ENCODE peak calls at places on chromosomes 6 and 20, in four cellular contexts. S is Peyer's patch, N is tibial artery, Q is breast epithelium. P is an unnamed sample.

GRCh38 chr6:163182696-163183095 is 231.8 kb upstream of the QKI start:
- DNase-seq in S (no peak), N (no peak), Q (no peak), P (no peak)

GRCh38 chr6:35082733-35083403 is 58.3 kb downstream of the TCP11 start:
- DNase-seq in S (peak; percentile 15), N (peak; percentile 59), Q (peak; percentile 12), P (peak; percentile 61)

GRCh38 chr20:57139342-57140093 is 126.9 kb downstream of the BMP7 start:
- DNase-seq in S (no peak), N (no peak), Q (no peak), P (no peak)

GRCh38 chr20:51318058-51318960 is 224.2 kb downstream of the NFATC2 start:
- DNase-seq in S (peak; percentile 74), N (no peak), Q (no peak), P (no peak)

GRCh38 chr6:11650297-11650696 is 112.7 kb downstream of the TMEM170B start:
- DNase-seq in S (no peak), N (no peak), Q (no peak), P (no peak)

GRCh38 chr6:19024737-19025136 is 637.6 kb downstream of the RNF144B start:
- DNase-seq in S (no peak), N (no peak), Q (no peak), P (no peak)

GRCh38 chr6:91132461-91132860 is 545.6 kb upstream of the MAP3K7 start:
- DNase-seq in S (no peak), N (no peak), Q (no peak), P (no peak)

GRCh38 chr6:89987140-89987539 is 92.9 kb downstream of the GJA10 start:
- DNase-seq in S (no peak), N (no peak), Q (no peak), P (no peak)

GRCh38 chr6:3946779-3947178 is 97.6 kb downstream of the FAM50B start:
- DNase-seq in S (no peak), N (no peak), Q (no peak), P (no peak)

GRCh38 chr20:33164763-33165095 is 3.2 kb upstream of the BPIFA2 start:
- DNase-seq in S (no peak), N (no peak), Q (no peak), P (no peak)

GRCh38 chr6:106063448-106063850 is 22.7 kb upstream of the PRDM1 start:
- DNase-seq in S (no peak), N (no peak), Q (no peak), P (no peak)

GRCh38 chr6:38933426-38933825 is 115.2 kb upstream of the GLP1R start:
- DNase-seq in S (no peak), N (no peak), Q (no peak), P (no peak)

GRCh38 chr20:7232796-7233195 is 465.3 kb downstream of the BMP2 start:
- DNase-seq in S (no peak), N (no peak), Q (no peak), P (no peak)

GRCh38 chr6:138477913-138478539 is 21.3 kb downstream of the NHSL1 start:
- DNase-seq in S (no peak), N (no peak), Q (no peak), P (no peak)

GRCh38 chr6:124470803-124471202 is 491.4 kb upstream of the RNF217 start:
- DNase-seq in S (no peak), N (no peak), Q (no peak), P (no peak)

GRCh38 chr6:150229775-150230561 is 87.1 kb downstream of the PPP1R14C start:
- DNase-seq in S (no peak), N (no peak), Q (no peak), P (no peak)

GRCh38 chr6:34526241-34526972 is 29.7 kb downstream of the SPDEF start:
- DNase-seq in S (no peak), N (no peak), Q (no peak), P (peak; percentile 76)

GRCh38 chr6:112338310-112338709 is 8.8 kb upstream of the RFPL4B start:
- DNase-seq in S (no peak), N (no peak), Q (no peak), P (no peak)

GRCh38 chr6:47655719-47656595 is 42.4 kb upstream of the ADGRF4 start:
- DNase-seq in S (peak; percentile 67), N (no peak), Q (peak; percentile 22), P (no peak)

GRCh38 chr6:109139109-109139508 is 43.8 kb downstream of the CEP57L1 start:
- DNase-seq in S (no peak), N (no peak), Q (no peak), P (no peak)

GRCh38 chr20:10798811-10799210 is 125.0 kb upstream of the JAG1 start:
- DNase-seq in S (no peak), N (no peak), Q (no peak), P (no peak)
- H3K4me1 ChIP-seq in S (no peaks in the 10 kb centered on the region), N (no peaks in the 10 kb centered on the region), Q (no peaks in the 10 kb centered on the region), P (no peaks in the 10 kb centered on the region)

GRCh38 chr6:26257272-26257671 is 107.7 kb upstream of the BTN3A2 start:
- DNase-seq in S (peak; percentile 85), N (no peak), Q (no peak), P (no peak)

GRCh38 chr6:26250806-26251075 is 114.3 kb upstream of the BTN3A2 start:
- DNase-seq in S (peak; percentile 64), N (no peak), Q (no peak), P (no peak)

GRCh38 chr6:26258199-26258977 is 106.6 kb upstream of the BTN3A2 start:
- DNase-seq in S (no peak), N (no peak), Q (no peak), P (no peak)

GRCh38 chr6:26251354-26252081 is 113.5 kb upstream of the BTN3A2 start:
- DNase-seq in S (peak; percentile 89), N (peak; percentile 74), Q (peak; percentile 69), P (peak; percentile 87)

DNA sequence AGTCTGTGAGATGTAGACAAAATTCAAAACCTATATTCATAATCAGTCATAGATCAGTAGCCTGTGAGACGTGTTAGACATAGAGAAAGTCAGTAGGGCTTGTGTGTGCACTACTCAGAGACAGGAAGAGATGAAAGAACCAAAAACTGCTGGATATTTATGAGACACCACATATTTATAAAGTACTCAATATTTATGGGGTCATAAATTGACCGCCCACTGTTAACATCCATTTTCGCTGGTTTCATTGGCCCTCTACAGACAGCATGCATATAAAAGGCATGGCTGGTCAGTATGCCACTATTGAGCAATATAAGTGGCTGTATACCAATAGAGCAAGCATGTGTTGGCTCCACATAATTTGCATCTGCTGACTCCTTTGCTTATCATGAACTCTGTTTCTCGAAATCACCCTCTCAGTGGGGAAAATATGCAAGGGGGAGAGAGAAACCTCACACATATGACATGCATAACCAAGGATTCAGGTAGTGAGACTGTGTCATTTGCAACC is 110.3 kb upstream of the BTN3A2 start:
- DNase-seq in S (no peak), N (no peak), Q (no peak), P (no peak)
- H3K27me3 ChIP-seq in S (no peaks in the 10 kb centered on the region), N (no peaks in the 10 kb centered on the region), Q (no peaks in the 10 kb centered on the region), P (peaks cover 5% of the 10 kb centered on the region)

GRCh38 chr20:34724172-34724571 is 20.0 kb downstream of the TP53INP2 start:
- DNase-seq in S (no peak), N (no peak), Q (no peak), P (no peak)

GRCh38 chr20:34732523-34732922 is 28.4 kb downstream of the TP53INP2 start:
- DNase-seq in S (no peak), N (no peak), Q (no peak), P (no peak)

DNA sequence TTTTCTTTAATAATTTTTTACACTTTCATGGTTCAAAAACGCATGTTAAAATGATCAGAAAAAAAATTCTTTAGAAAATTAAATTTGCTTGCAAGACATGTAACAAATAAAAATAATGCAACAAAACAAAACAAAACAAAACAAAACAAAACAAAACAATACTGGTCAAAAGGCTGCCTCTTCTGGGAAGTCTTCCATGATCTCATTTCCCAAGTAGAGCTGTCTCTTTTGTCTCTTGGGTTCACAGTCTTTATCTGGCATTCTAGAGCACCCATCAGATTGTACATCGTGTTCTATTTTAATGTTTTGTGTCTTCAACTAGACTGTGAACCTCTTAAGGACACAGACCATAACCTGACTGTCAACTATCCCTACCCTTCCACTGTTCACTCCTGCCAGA is 25.3 kb downstream of the TP53INP2 start:
- DNase-seq in S (no peak), N (no peak), Q (no peak), P (no peak)
- H3K36me3 ChIP-seq in S (no peaks in the 10 kb centered on the region), N (peaks cover 60% of the 10 kb centered on the region), Q (no peaks in the 10 kb centered on the region), P (no peaks in the 10 kb centered on the region)

DNA sequence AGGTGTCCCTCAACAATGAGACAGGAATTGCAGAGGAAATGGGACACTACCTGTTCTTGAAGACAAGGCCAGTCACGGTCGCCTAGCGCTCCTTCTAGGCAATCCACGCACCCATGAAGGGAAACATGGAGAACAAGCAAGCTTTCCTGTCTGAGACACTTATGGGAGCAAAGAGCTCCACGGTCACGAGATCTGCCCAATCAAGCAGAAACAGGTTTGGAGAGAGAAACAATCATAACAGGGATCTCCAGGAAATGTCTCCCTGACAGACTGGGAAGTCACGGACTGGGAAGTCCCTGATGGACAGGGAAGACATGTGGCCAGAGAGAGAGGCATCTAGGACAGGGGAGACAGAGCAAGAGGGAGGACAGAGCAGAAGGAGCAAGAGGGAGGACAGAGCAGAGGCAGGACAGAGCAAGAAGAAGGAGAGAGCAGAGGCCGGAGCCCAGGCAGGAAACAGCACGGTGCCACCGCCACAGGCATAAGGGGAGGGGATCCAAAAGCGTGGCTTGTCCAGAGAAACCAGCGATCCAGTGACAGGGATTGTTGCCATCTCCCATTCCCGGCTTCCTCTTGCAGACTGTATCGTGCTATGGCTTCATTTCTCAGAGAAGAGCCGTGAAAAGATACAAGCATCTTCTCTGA is 167.8 kb upstream of the ZNF337 start:
- DNase-seq in S (no peak), N (no peak), Q (no peak), P (no peak)
- H3K4me1 ChIP-seq in S (peaks cover 58% of the 10 kb centered on the region), N (no peaks in the 10 kb centered on the region), Q (peaks cover 7% of the 10 kb centered on the region), P (peaks cover 77% of the 10 kb centered on the region)

GRCh38 chr6:14105547-14105946 is 12.0 kb upstream of the CD83 start:
- DNase-seq in S (no peak), N (no peak), Q (no peak), P (no peak)
- H3K27me3 ChIP-seq in S (no peaks in the 10 kb centered on the region), N (no peaks in the 10 kb centered on the region), Q (no peaks in the 10 kb centered on the region), P (no peaks in the 10 kb centered on the region)

GRCh38 chr6:53282741-53283140 is 66.0 kb downstream of the ELOVL5 start:
- DNase-seq in S (no peak), N (no peak), Q (no peak), P (no peak)

GRCh38 chr6:53284901-53285300 is 63.8 kb downstream of the ELOVL5 start:
- DNase-seq in S (no peak), N (no peak), Q (no peak), P (no peak)

GRCh38 chr6:53280207-53280606 is 68.5 kb downstream of the ELOVL5 start:
- DNase-seq in S (no peak), N (no peak), Q (no peak), P (no peak)

GRCh38 chr6:53281518-53282215 is 67.1 kb downstream of the ELOVL5 start:
- DNase-seq in S (no peak), N (no peak), Q (peak; percentile 28), P (no peak)

DNA sequence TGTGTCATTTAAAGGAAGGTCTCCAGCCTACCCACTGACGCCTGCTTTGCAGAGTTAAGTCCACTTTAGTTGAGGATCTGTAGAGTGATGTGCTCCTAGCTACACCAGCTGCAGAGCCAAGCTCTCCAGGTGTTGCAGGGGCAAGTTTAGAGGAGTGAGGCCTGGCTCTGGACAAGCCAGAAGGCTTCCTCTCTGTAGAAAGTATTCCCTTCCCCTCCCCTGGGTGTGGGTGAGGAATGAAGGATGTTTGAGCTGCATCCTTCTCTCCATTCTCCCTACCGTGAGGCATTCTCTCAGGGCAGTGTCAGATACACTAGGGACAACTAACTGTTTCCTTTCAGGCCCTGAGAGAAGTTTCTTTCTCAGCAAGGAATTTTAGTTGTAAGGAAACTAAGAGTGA is 66.5 kb downstream of the ELOVL5 start:
- DNase-seq in S (no peak), N (no peak), Q (no peak), P (no peak)
- H3K36me3 ChIP-seq in S (no peaks in the 10 kb centered on the region), N (no peaks in the 10 kb centered on the region), Q (no peaks in the 10 kb centered on the region), P (no peaks in the 10 kb centered on the region)

P was measured in spleen.